ENCODE peak calls at places on chromosomes 2 and 18, in eight cellular contexts. U is OCI-LY7, I is MM.1S, R is SK-N-SH, N is PC-3, X is Karpas-422, M is HCT116, W is PC-9. S is an unnamed sample. For H3K9me2, the result is how much of the 10 kb centered on the place peaks cover.

GRCh38 chr18:59502899-59503245 is 143.8 kb upstream of the LMAN1 start:
- DNase-seq in U (no peak), I (no peak), R (peak), N (no peak), X (no peak), M (no peak), W (no peak), S (no peak)

GRCh38 chr18:33751613-33752221 is 173.7 kb downstream of the ASXL3 start:
- DNase-seq in U (peak), I (peak), R (no peak), N (peak), X (peak), M (no peak), W (no peak), S (peak)

GRCh38 chr2:217956895-217957457 is 45.8 kb downstream of the TNS1 start:
- DNase-seq in U (no peak), I (no peak), R (no peak), N (no peak), X (no peak), M (no peak), W (no peak), S (no peak)

GRCh38 chr2:17827306-17827705 is 11.0 kb downstream of the MSGN1 start:
- DNase-seq in U (no peak), I (no peak), R (no peak), N (no peak), X (no peak), M (no peak), W (no peak), S (no peak)

GRCh38 chr2:68284896-68285295 is 32.6 kb upstream of the PPP3R1 start:
- DNase-seq in U (no peak), I (no peak), R (peak), N (no peak), X (no peak), M (no peak), W (no peak), S (peak)

GRCh38 chr2:111990856-111991255 is 64.2 kb upstream of the TMEM87B start:
- DNase-seq in U (no peak), I (no peak), R (no peak), N (no peak), X (no peak), M (no peak), W (no peak), S (no peak)

GRCh38 chr2:53970095-53970897 is 497 bp downstream of the PSME4 start:
- DNase-seq in U (peak), I (peak), R (peak), N (peak), X (peak), M (no peak), W (peak), S (peak)

GRCh38 chr2:200380139-200380561 is 73.7 kb downstream of the SPATS2L start:
- DNase-seq in U (no peak), I (no peak), R (no peak), N (no peak), X (peak), M (no peak), W (no peak), S (no peak)

GRCh38 chr18:24894880-24895279 is 434.4 kb downstream of the HRH4 start:
- DNase-seq in U (no peak), I (no peak), R (peak), N (no peak), X (no peak), M (no peak), W (no peak), S (no peak)

GRCh38 chr2:72619622-72620021 is 206.2 kb downstream of the EXOC6B start:
- DNase-seq in U (no peak), I (no peak), R (no peak), N (no peak), X (no peak), M (no peak), W (no peak), S (no peak)

GRCh38 chr2:188798159-188798558 is 176.0 kb upstream of the COL3A1 start:
- DNase-seq in U (no peak), I (no peak), R (no peak), N (no peak), X (no peak), M (no peak), W (no peak), S (peak)

GRCh38 chr2:231605607-231606091 is 13.0 kb downstream of the TEX44 start:
- DNase-seq in U (peak), I (no peak), R (peak), N (no peak), X (peak), M (no peak), W (no peak), S (peak)

GRCh38 chr2:123816203-123816602 is 208.9 kb upstream of the CNTNAP5 start:
- DNase-seq in U (no peak), I (no peak), R (no peak), N (no peak), X (no peak), M (no peak), W (no peak), S (no peak)

GRCh38 chr2:123808243-123808642 is 216.8 kb upstream of the CNTNAP5 start:
- DNase-seq in U (no peak), I (no peak), R (no peak), N (no peak), X (no peak), M (no peak), W (no peak), S (no peak)

DNA sequence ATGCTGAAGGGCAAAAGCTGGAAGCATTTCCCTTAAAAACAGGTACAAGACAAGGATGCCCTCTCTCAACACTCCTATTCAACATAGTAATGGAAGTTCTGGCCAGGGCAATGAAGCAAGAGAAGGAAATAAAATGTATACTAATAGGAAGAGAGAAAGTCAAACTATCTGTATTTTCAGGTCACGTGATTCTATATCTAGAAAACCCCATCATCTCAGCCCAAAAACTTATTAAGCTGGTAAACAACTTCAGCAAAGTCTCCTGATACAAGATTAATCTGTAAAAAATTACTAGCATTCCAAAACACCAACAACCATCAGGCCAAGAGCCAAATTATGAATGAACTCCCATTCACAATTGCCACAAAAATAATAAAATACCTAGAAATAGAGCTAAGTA is 213.2 kb upstream of the CNTNAP5 start:
- DNase-seq in U (no peak), I (no peak), R (no peak), N (no peak), X (no peak), M (no peak), W (no peak), S (no peak)
- H3K9me2 ChIP-seq in U (under half), I (under half), R (under half), N (under half), X (under half), M (under half), W (under half), S (under half)

DNA sequence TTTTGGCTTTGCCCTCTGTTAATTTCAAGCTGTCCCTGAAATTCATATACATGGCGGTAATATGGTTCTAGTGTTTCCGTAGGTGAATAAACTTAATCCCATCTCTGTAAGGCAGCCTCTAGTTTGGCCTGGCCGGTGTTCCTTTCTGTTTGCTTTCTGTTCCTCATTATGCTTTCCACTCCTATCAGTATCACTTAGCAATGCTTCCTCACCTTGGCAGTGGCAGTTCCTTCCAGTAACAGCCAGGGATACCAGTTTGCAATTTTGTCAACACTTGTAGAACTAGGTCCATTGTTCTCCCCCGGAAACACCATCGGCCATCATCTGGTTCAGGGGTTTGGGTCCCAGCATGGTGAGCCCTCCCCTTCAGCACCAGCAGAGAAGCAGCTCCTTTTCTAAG is 18.2 kb upstream of the TNP1 start:
- DNase-seq in U (no peak), I (no peak), R (no peak), N (no peak), X (no peak), M (no peak), W (no peak), S (no peak)
- H3K4me3 ChIP-seq in U (no peak), I (no peak), R (no peak), N (no peak), X (no peak), M (no peak), W (no peak), S (no peak)

DNA sequence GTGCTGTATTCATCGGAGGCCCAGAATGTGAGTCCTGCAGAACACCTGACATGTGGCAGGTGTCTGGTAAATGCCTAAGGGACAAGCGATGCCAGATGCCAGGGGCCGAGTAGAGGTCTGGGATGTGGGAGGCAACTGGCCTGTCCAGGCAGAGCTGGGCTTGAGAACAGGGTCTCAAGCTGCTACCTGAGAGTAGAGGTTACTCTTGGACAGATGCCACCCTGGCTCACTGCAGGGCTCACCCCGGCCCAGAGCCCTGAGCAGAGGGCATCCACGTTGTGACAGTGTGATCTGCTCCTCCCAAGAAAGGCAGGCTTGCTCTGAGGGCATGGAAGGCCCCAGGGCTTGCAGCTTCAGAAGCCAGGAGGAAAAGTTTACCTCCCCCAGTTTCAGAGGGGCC is 692.0 kb upstream of the ID2 start:
- DNase-seq in U (no peak), I (no peak), R (no peak), N (no peak), X (no peak), M (no peak), W (no peak), S (no peak)
- H3K9me2 ChIP-seq in U (under half), I (under half), R (under half), N (under half), X (under half), M (under half), W (under half), S (under half)

DNA sequence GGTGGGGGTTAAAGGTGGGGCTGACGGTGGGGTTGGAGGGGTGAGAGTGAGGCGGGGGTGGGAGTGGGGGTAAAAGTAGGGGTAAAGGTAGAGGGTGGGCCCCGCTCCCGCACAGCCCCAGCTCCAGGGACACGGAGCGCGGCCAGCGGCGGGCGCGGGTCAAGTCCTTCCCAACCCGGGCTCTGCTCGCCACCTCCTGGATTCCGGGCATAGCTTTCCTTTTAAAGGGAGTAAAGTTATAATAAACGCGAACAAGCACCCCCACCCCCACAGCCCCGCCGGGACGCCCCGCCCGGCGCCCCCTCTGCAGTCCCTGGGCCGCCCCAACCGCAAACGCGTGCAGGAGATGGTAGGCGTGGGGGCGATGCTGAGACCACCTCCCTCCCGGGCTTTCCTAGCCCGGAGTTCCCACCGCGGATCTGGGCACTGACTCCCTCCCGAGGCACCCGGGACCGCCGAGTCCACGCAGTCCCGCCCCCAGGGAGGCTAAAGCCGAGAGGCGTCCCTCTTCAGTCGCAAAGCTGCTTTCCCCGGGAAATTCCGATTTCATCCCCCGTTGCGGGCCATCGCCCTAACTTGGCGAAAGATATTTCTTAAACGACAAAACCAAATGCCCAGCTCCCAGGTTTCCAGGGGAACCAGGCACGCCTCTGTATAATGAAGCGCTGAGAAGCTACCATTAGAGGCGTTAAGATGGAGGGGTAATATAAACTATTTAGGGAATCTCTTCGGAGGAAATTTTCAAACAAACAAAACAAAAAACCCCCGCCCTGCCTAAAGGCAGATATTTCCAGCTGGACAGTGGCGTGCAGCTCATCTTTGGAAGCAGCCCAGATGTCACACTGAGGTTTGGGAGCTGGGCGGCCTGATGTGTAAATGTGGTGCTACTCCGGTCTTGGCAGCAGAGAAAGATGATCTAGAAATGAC is at the start of gene LIMS2:
- DNase-seq in U (no peak), I (no peak), R (peak), N (peak), X (no peak), M (no peak), W (peak), S (peak)
- H3K4me3 ChIP-seq in U (no peak), I (no peak), R (peak), N (peak), X (no peak), M (peak), W (peak), S (peak)

GRCh38 chr2:176843208-176843607 is 369.4 kb upstream of the HNRNPA3 start:
- DNase-seq in U (no peak), I (no peak), R (no peak), N (no peak), X (no peak), M (no peak), W (no peak), S (no peak)
- H3K9me2 ChIP-seq in U (under half), I (under half), R (under half), N (under half), X (under half), M (under half), W (under half), S (under half)

GRCh38 chr2:14632133-14632936 is at the start of gene LRATD1:
- DNase-seq in U (no peak), I (no peak), R (peak), N (peak), X (no peak), M (no peak), W (peak), S (peak)

GRCh38 chr2:14633031-14633430 is 514 bp downstream of the LRATD1 start:
- DNase-seq in U (no peak), I (no peak), R (no peak), N (peak), X (no peak), M (no peak), W (no peak), S (no peak)

GRCh38 chr2:14634223-14634884 is 1.8 kb downstream of the LRATD1 start:
- DNase-seq in U (no peak), I (peak), R (peak), N (peak), X (no peak), M (no peak), W (peak), S (peak)

GRCh38 chr2:14633451-14634211 is 1.1 kb downstream of the LRATD1 start:
- DNase-seq in U (no peak), I (no peak), R (peak), N (peak), X (no peak), M (no peak), W (no peak), S (no peak)

DNA sequence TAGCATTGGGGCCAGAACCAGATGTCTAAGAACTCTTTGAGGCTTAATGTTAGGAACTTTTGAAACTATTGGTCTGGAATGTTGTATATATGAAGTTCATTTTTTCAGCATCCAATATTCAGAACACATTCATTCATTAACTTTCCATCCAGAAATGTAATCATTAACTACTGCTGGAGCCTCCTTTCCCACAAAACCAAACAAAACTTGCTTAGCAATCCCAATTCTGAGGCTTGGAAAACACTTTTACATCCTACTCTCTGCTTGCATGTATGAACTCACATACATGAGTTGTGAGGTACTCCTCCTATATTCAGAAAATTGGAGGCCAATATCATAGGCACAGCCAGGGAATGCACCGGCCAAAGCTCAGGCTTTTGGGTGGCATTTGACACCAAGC is 841 bp upstream of the LRATD1 start:
- DNase-seq in U (no peak), I (no peak), R (no peak), N (no peak), X (no peak), M (no peak), W (no peak), S (no peak)
- H3K4me3 ChIP-seq in U (no peak), I (no peak), R (peak), N (peak), X (no peak), M (no peak), W (no peak), S (peak)